ENCODE peak calls at places on chromosome 7, in seven cellular contexts. C is HCT116, G is H1, O is SK-N-SH, R is GM12878, W is HepG2, B is K562. J is an unnamed sample.

GRCh38 chr7:77450613-77451012 is 34.5 kb upstream of the GSAP start:
- DNase-seq in C (no peak), G (no peak), O (no peak), R (no peak), W (peak), B (no peak), J (no peak)

GRCh38 chr7:7968544-7969305 is at the start of gene GLCCI1:
- DNase-seq in C (peak), G (peak), O (peak), R (peak), W (peak), B (peak), J (peak)

GRCh38 chr7:38190010-38190409 is 12.0 kb downstream of the STARD3NL start:
- DNase-seq in C (no peak), G (no peak), O (no peak), R (no peak), W (no peak), B (no peak), J (no peak)

GRCh38 chr7:2645274-2645868 is 13.6 kb downstream of the TTYH3 start:
- DNase-seq in C (no peak), G (no peak), O (peak), R (no peak), W (no peak), B (no peak), J (no peak)

GRCh38 chr7:101138149-101138870 is 11.4 kb downstream of the SERPINE1 start:
- DNase-seq in C (peak), G (peak), O (peak), R (peak), W (peak), B (peak), J (peak)

GRCh38 chr7:150800576-150801241 is at the start of gene TMEM176A:
- DNase-seq in C (no peak), G (peak), O (no peak), R (no peak), W (no peak), B (no peak), J (no peak)

GRCh38 chr7:30789334-30789711 is 18.1 kb downstream of the MINDY4 start:
- DNase-seq in C (no peak), G (no peak), O (no peak), R (no peak), W (no peak), B (no peak), J (no peak)

GRCh38 chr7:114302858-114303257 is 111.8 kb upstream of the FOXP2 start:
- DNase-seq in C (peak), G (no peak), O (no peak), R (no peak), W (no peak), B (no peak), J (no peak)

GRCh38 chr7:27346531-27347260 is 104.1 kb downstream of the EVX1 start:
- DNase-seq in C (peak), G (no peak), O (peak), R (no peak), W (peak), B (no peak), J (peak)

GRCh38 chr7:121620953-121621606 is 225.0 kb upstream of the FAM3C start:
- DNase-seq in C (no peak), G (peak), O (no peak), R (no peak), W (no peak), B (peak), J (no peak)

GRCh38 chr7:151637781-151638261 is 118.1 kb upstream of the RHEB start:
- DNase-seq in C (no peak), G (no peak), O (no peak), R (no peak), W (no peak), B (no peak), J (no peak)

GRCh38 chr7:41881313-41882130 is 178.6 kb upstream of the INHBA start:
- DNase-seq in C (no peak), G (no peak), O (no peak), R (peak), W (no peak), B (peak), J (no peak)

GRCh38 chr7:35875292-35875691 is 74.4 kb downstream of the SEPTIN7 start:
- DNase-seq in C (no peak), G (no peak), O (no peak), R (no peak), W (no peak), B (no peak), J (no peak)

GRCh38 chr7:156096806-156097538 is 284.7 kb upstream of the SHH start:
- DNase-seq in C (no peak), G (no peak), O (no peak), R (no peak), W (no peak), B (no peak), J (no peak)

GRCh38 chr7:1087462-1087809 is 477 bp upstream of the GPER1 start:
- DNase-seq in C (no peak), G (no peak), O (no peak), R (no peak), W (no peak), B (no peak), J (no peak)

GRCh38 chr7:101857358-101857794 is 40.0 kb downstream of the CUX1 start:
- DNase-seq in C (no peak), G (no peak), O (peak), R (peak), W (no peak), B (peak), J (no peak)

GRCh38 chr7:138000081-138000701 is 1.7 kb downstream of the CREB3L2 start:
- DNase-seq in C (no peak), G (no peak), O (no peak), R (no peak), W (peak), B (peak), J (no peak)

GRCh38 chr7:23533160-23533559 is 1.4 kb upstream of the TRA2A start:
- DNase-seq in C (no peak), G (no peak), O (no peak), R (no peak), W (no peak), B (no peak), J (no peak)

GRCh38 chr7:44177570-44178131 is 11.6 kb downstream of the GCK start:
- DNase-seq in C (no peak), G (no peak), O (no peak), R (no peak), W (no peak), B (no peak), J (no peak)

GRCh38 chr7:157010588-157011332 is at the start of gene MNX1:
- DNase-seq in C (peak), G (peak), O (peak), R (no peak), W (peak), B (peak), J (peak)

GRCh38 chr7:26490631-26491624 is 199.3 kb downstream of the SNX10 start:
- DNase-seq in C (no peak), G (no peak), O (peak), R (no peak), W (no peak), B (no peak), J (peak)

GRCh38 chr7:118183254-118183585 is 744 bp upstream of the LSM8 start:
- DNase-seq in C (no peak), G (no peak), O (peak), R (no peak), W (no peak), B (peak), J (peak)

GRCh38 chr7:108114117-108114841 is 15.9 kb downstream of the LAMB4 start:
- DNase-seq in C (peak), G (peak), O (no peak), R (no peak), W (peak), B (peak), J (peak)

GRCh38 chr7:27765856-27766255 is 25.9 kb downstream of the TAX1BP1 start:
- DNase-seq in C (no peak), G (no peak), O (no peak), R (no peak), W (no peak), B (no peak), J (no peak)

GRCh38 chr7:111953611-111954010 is 252.6 kb downstream of the DOCK4 start:
- DNase-seq in C (no peak), G (no peak), O (peak), R (peak), W (peak), B (no peak), J (no peak)

GRCh38 chr7:121329460-121330052 is 756 bp downstream of the WNT16 start:
- DNase-seq in C (no peak), G (peak), O (peak), R (no peak), W (no peak), B (no peak), J (no peak)

GRCh38 chr7:92586403-92586802 is 3.8 kb downstream of the FAM133B start:
- DNase-seq in C (no peak), G (no peak), O (no peak), R (no peak), W (peak), B (no peak), J (no peak)

GRCh38 chr7:143008007-143008901 is 18.7 kb downstream of the OR9A2 start:
- DNase-seq in C (peak), G (peak), O (peak), R (peak), W (peak), B (peak), J (peak)

GRCh38 chr7:82789883-82790609 is 346.5 kb upstream of the CACNA2D1 start:
- DNase-seq in C (no peak), G (no peak), O (no peak), R (no peak), W (no peak), B (no peak), J (no peak)

GRCh38 chr7:44533301-44534055 is 7.7 kb downstream of the NPC1L1 start:
- DNase-seq in C (no peak), G (no peak), O (peak), R (no peak), W (no peak), B (no peak), J (no peak)

GRCh38 chr7:94222516-94222915 is 172.2 kb upstream of the COL1A2 start:
- DNase-seq in C (no peak), G (no peak), O (no peak), R (no peak), W (no peak), B (no peak), J (no peak)

GRCh38 chr7:37440738-37441404 is 7.8 kb downstream of the ELMO1 start:
- DNase-seq in C (no peak), G (no peak), O (peak), R (no peak), W (no peak), B (no peak), J (no peak)

DNA sequence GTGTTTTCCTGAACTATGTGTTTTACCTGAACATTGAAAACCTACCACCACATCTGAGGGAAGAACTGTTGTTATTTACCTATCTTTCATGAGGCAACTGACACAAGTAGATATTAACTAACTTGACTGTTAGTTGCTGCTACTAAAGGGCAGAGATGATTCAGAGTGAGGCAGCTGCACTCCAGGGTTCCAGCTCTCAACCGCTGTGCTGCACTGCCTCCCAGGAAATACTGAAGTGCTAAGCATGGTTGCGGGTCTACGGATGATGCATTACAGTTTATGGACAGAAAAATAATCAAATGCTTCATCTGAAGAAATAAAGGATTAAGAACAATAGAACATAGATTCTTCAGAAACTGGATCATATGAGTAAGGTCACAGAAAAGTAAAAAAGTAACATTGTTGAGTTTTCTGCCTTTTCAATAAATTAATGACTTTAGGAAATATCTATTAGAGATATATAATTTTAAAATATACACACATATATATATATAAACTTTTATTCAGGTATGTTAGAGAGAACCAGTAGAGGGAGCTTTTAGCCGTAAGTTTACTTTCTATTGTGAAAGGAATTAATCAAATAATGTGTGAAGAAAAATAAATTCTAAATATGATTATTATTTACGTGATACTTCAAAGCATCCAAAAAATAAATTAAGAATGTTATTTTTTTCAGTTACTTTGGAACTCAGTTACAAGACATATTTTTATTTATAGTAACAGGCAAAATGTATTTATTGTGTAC is 620.0 kb downstream of the CNTNAP2 start:
- DNase-seq in C (no peak), G (no peak), O (no peak), R (no peak), W (no peak), B (no peak), J (peak)
- TF ChIP-seq JUND in C (no peak), G (no peak), O (no peak), R (no peak), W (no peak), B (no peak), J (no peak)

DNA sequence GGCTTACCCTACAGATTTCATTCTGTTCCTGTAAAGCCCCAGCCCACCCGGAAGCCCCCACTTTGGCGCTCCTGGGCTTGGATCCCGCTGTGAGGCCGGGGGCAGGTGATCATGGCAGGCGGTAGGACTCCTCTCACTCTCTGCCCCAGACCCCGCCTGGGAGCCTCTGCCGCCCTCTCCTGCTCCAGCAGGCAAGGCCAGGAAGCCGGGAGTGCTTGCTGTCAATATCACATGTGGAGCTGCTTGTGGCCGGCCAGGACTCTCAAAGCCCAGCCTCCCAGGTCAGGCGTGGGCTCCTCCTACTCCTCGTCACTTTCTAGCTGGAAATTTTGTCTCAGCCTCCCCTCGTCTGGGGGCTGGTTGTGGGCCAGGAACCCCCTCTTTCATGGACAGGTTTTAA is 273.5 kb upstream of the PODXL start:
- DNase-seq in C (no peak), G (peak), O (peak), R (no peak), W (no peak), B (no peak), J (no peak)
- TF ChIP-seq JUND in C (no peak), G (no peak), O (no peak), R (no peak), W (no peak), B (no peak), J (no peak)

GRCh38 chr7:116241296-116241695 is 31.0 kb downstream of the TES start:
- DNase-seq in C (no peak), G (no peak), O (no peak), R (no peak), W (no peak), B (no peak), J (no peak)
- TF ChIP-seq JUND in C (no peak), G (no peak), O (no peak), R (no peak), W (no peak), B (no peak), J (no peak)

GRCh38 chr7:70238171-70238575 is 639.9 kb downstream of the AUTS2 start:
- DNase-seq in C (no peak), G (no peak), O (peak), R (peak), W (no peak), B (no peak), J (no peak)
- TF ChIP-seq JUND in C (no peak), G (no peak), O (no peak), R (peak), W (no peak), B (no peak), J (no peak)

GRCh38 chr7:128359939-128360338 is 1.6 kb downstream of the PRRT4 start:
- DNase-seq in C (no peak), G (no peak), O (peak), R (no peak), W (no peak), B (no peak), J (no peak)
- TF ChIP-seq JUND in C (no peak), G (no peak), O (no peak), R (no peak), W (no peak), B (no peak), J (no peak)

J was measured in T47D.